ENCODE peak calls at places on chromosomes 1 and 21, in seven cellular contexts. Z is CD8-positive, alpha-beta memory T cell; B is GM23248; X is OCI-LY7; M is lower lobe of right lung; C is fibroblast of lung; P is ovary. D is an unnamed sample.

GRCh38 chr1:185477638-185478216 is 160.7 kb upstream of the IVNS1ABP start:
- DNase-seq in P (no peak), Z (no peak), B (no peak), X (no peak), M (no peak), C (no peak), D (no peak)

GRCh38 chr1:41870076-41870562 is 48.6 kb downstream of the HIVEP3 start:
- DNase-seq in P (no peak), B (peak), X (no peak), M (no peak), C (peak), Z (no peak), D (no peak)

GRCh38 chr1:110471131-110471530 is 20.2 kb downstream of the PROK1 start:
- DNase-seq in M (no peak), Z (no peak), B (no peak), C (no peak), P (no peak), X (no peak), D (no peak)

GRCh38 chr1:87024936-87025537 is 110.6 kb downstream of the HS2ST1 start:
- DNase-seq in P (no peak), M (no peak), C (peak), X (peak), B (peak), Z (no peak), D (no peak)

GRCh38 chr21:34936299-34936698 is 112.8 kb downstream of the RUNX1 start:
- DNase-seq in X (peak), P (no peak), B (no peak), Z (no peak), C (no peak), M (no peak), D (no peak)

GRCh38 chr1:78004719-78005346 is at the start of gene DNAJB4:
- DNase-seq in B (peak), M (no peak), P (peak), C (peak), Z (peak), X (peak), D (peak)

GRCh38 chr1:204598319-204598969 is 82.2 kb downstream of the MDM4 start:
- DNase-seq in B (no peak), Z (no peak), P (no peak), C (no peak), X (no peak), M (no peak), D (no peak)

GRCh38 chr1:153805042-153805745 is 30.0 kb downstream of the SLC27A3 start:
- DNase-seq in P (no peak), C (peak), B (peak), M (peak), X (peak), Z (peak), D (peak)

GRCh38 chr1:19648689-19649088 is 4.6 kb downstream of the NBL1 start:
- DNase-seq in M (no peak), X (no peak), B (peak), P (peak), Z (no peak), C (peak), D (no peak)

GRCh38 chr1:19654386-19654785 is 10.3 kb downstream of the NBL1 start:
- DNase-seq in M (no peak), P (no peak), B (peak), Z (no peak), X (no peak), C (no peak), D (no peak)

GRCh38 chr1:19650416-19651140 is 6.5 kb downstream of the NBL1 start:
- DNase-seq in X (no peak), Z (no peak), B (peak), C (no peak), P (peak), M (no peak), D (no peak)

GRCh38 chr1:19648239-19648638 is 4.1 kb downstream of the NBL1 start:
- DNase-seq in M (no peak), B (no peak), C (no peak), X (no peak), Z (no peak), P (no peak), D (no peak)

DNA sequence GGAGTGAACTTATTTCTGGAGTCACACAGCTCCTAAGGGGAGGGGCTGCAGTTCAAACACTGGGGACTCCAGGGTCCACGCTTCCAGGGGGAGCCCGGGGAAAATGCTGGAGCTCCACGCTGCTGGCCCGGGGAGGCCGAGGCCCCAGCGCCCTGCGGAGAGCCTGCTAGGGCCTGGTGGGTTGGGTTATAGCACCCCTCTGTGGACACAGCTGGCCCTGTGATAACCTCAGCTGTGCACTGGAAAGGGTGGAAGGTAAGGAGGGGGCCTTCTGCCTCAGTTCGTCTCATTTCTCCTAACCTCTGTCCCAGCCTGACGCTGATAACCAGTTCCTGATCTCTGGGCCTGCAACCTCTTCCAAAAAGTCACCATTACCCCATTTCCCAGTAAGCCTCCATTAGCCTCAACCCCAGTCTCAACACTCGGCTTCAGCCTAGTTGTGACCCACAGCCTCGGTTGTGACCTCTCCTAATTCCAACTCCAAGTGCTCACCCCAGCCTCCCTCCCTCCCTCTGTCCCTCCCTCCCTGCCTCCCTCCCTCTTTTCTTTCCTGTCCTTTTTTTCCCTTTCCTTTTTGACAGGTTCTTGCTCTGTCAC is 7.1 kb downstream of the NBL1 start:
- DNase-seq in X (peak), P (peak), B (peak), M (no peak), C (peak), Z (no peak), D (peak)
- H3K4me3 ChIP-seq in X (no peak), P (peak), B (peak), M (peak), C (peak), Z (no peak), D (no peak)

DNA sequence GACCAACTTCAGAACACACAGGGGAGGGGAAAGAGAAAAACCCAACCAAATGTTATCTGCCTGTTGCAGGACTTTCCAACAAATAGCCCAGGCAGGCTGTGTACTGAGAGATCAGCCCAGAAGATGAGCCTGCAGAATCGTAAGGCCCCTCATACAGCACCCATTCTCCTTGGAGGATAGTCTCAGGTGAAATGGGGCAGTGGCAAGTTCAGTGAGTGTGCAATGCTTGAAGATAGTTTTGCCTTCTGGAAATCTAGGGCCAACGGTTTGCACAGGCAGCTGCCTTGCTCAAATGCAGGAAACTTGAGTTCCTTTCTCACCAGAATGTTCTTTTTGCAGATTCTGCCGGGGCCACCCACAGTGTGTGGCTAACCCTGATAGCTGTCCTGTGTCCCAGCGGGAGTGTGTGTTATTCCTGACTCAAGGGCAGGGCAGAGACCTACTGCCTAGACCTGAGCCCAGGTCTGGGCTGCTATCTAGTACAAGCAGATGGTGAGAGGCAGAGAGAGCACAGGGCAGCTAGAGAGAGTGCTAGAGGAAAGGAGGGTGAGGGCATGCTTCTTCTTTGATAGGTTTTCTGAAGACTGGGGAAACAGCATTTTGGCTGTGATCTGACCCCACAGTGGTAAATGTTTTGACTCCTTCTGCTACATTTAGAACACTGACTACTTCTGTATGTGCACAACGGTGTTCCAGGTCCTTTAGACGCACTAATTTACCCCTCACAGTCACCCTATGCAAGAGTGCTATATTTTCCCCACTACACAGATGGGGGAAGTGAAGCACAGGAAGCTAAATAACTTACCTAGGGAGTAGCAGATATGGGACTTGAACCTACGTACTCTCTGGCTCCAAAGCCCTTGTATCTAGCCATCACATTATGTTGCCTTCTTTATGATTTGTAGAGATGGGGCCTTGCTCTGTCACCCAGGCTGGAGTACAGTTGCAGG is 49.0 kb downstream of the GADD45A start:
- DNase-seq in C (no peak), Z (no peak), X (peak), M (no peak), P (no peak), B (no peak), D (no peak)
- H3K27ac ChIP-seq in C (no peak), Z (peak), X (peak), M (no peak), P (no peak), B (peak), D (no peak)

GRCh38 chr1:93616996-93617669 is 64.5 kb downstream of the BCAR3 start:
- DNase-seq in X (no peak), P (no peak), B (peak), M (peak), Z (no peak), C (no peak), D (no peak)
- H3K4me3 ChIP-seq in X (no peak), P (no peak), B (peak), M (no peak), Z (no peak), C (no peak), D (no peak)

DNA sequence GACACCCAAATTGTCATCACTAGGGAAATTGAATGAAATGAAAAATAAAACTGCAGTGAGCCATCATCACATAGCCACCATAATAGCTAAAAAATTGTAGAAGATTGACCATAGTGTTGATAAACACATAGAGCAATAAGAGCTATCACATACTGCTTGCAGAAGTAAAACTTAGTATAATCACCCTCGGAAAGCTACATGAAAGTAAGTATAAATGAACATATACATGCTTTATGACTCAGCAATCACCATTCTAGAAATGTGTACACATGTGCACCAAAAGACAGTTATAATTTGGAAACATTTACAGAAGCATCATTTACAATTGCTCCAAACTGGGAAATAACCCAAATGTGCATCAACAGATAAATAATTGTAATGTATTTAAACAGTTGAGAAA is 153.1 kb upstream of the LRRC7 start:
- DNase-seq in M (no peak), C (no peak), X (no peak), Z (no peak), B (no peak), P (no peak), D (no peak)
- H3K27ac ChIP-seq in M (no peak), C (no peak), X (no peak), Z (no peak), B (no peak), P (no peak), D (no peak)

DNA sequence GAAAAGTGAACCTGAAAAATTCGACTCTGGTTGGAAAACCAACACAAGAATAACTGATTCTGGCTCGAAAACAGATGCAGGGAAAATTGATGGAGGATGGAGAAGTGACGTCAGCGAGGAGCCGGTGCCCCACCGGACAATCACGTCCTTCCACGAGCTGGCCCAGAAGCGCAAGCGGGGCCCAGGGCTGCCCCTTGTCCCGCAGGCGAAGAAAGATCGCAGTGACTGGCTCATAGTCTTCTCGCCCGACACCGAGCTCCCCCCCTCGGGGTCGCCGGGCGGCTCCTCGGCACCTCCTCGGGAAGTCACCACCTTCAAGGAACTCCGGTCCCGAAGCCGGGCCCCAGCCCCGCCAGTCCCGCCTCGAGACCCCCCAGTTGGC is 1.9 kb downstream of the RUSC1 start:
- DNase-seq in X (peak), M (peak), P (peak), B (peak), Z (no peak), C (peak), D (no peak)
- H3K4me3 ChIP-seq in X (peak), M (peak), P (peak), B (peak), Z (no peak), C (peak), D (peak)

GRCh38 chr1:156768610-156769295 is 1.4 kb downstream of the PRCC start:
- DNase-seq in M (no peak), B (no peak), X (no peak), Z (no peak), C (no peak), P (no peak), D (no peak)

GRCh38 chr1:156767101-156767878 is at the start of gene PRCC:
- DNase-seq in X (peak), P (peak), Z (peak), B (peak), M (peak), C (peak), D (peak)

GRCh38 chr1:156765664-156766063 is 1.7 kb upstream of the PRCC start:
- DNase-seq in Z (no peak), M (no peak), P (no peak), X (no peak), B (no peak), C (no peak), D (no peak)

GRCh38 chr1:156766288-156767100 is 841 bp upstream of the PRCC start:
- DNase-seq in X (no peak), Z (no peak), M (peak), B (peak), P (no peak), C (no peak), D (no peak)

DNA sequence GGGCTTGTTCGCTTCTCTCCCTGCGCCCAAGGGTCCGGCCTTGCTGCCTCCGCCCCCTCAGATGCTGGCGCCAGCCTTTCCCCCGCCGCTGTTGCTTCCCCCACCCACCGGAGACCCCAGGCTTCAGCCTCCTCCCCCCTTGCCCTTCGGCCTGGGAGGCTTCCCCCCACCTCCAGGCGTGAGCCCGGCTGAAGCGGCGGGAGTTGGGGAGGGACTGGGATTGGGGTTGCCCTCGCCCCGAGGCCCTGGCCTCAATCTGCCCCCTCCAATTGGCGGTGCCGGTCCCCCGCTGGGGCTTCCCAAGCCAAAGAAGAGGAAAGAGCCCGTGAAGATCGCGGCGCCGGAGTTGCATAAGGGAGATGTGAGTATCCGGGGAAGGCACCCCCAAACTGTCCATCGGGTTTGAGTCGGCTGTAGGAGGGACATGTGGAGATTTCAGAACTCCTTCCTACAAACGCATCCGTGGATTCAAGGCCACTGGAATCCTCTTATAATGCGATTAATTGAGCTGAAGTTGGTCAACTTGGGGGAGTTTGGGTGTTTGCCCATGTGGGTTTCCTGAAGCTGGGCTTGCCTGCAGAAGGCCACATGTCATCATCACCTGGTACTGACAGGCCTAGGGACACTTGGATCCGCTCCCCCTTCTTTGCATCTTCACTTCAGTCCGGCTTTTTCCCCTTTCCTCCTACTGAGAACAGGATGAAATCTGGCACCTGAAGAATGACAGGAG is 709 bp downstream of the PRCC start:
- DNase-seq in X (no peak), M (peak), Z (peak), B (peak), C (no peak), P (peak), D (no peak)
- H3K27ac ChIP-seq in X (peak), M (peak), Z (peak), B (peak), C (peak), P (peak), D (peak)

GRCh38 chr21:44454058-44454457 is 1.3 kb upstream of the LRRC3 start:
- DNase-seq in P (no peak), B (no peak), M (no peak), C (no peak), Z (no peak), X (no peak), D (no peak)

GRCh38 chr21:44454747-44455523 is at the start of gene LRRC3:
- DNase-seq in X (peak), M (peak), P (peak), Z (peak), C (peak), B (peak), D (peak)

GRCh38 chr21:44455524-44456206 is 355 bp downstream of the LRRC3 start:
- DNase-seq in Z (no peak), C (peak), P (peak), M (peak), B (peak), X (no peak), D (peak)

GRCh38 chr21:44456915-44457736 is 1.8 kb downstream of the LRRC3 start:
- DNase-seq in X (no peak), C (no peak), Z (no peak), P (no peak), M (peak), B (no peak), D (no peak)

GRCh38 chr21:44456207-44456914 is 1.1 kb downstream of the LRRC3 start:
- DNase-seq in X (no peak), P (no peak), M (peak), C (no peak), Z (no peak), B (no peak), D (no peak)
- H3K4me3 ChIP-seq in X (no peak), P (peak), M (peak), C (no peak), Z (peak), B (peak), D (peak)

GRCh38 chr1:89883030-89883379 is 62.2 kb downstream of the LRRC8D start:
- DNase-seq in Z (no peak), B (no peak), C (no peak), M (no peak), X (no peak), P (no peak), D (no peak)
- H3K27ac ChIP-seq in Z (no peak), B (no peak), C (no peak), M (no peak), X (no peak), P (no peak), D (no peak)